ENCODE peak calls at places on chromosomes 16 and 17, in eight cellular contexts. K is ascending aorta, W is IMR-90, R is K562, X is Peyer's patch, T is prostate gland, N is lung, H is SJSA1. A is an unnamed sample.

GRCh38 chr17:28370035-28370743 is at the start of gene VTN:
- DNase-seq in H (no peak), T (no peak), K (peak; percentile 83), N (no peak), R (peak; percentile 64), X (no peak), W (peak; percentile 45), A (no peak)

GRCh38 chr16:14013571-14014283 is 57.4 kb upstream of the MRTFB start:
- DNase-seq in X (no peak), R (no peak), H (no peak), T (no peak), K (peak; percentile 74), W (peak; percentile 93), N (peak; percentile 42), A (no peak)

GRCh38 chr17:51601622-51602261 is 341.4 kb downstream of the UTP18 start:
- DNase-seq in W (no peak), X (no peak), N (no peak), R (no peak), T (no peak), K (no peak), H (no peak), A (no peak)

GRCh38 chr17:37729905-37730304 is 15.0 kb downstream of the HNF1B start:
- DNase-seq in X (no peak), T (no peak), K (no peak), N (no peak), W (no peak), R (no peak), H (no peak), A (no peak)

GRCh38 chr17:44376124-44376523 is 12.5 kb upstream of the FAM171A2 start:
- DNase-seq in R (peak; percentile 71), K (no peak), W (peak; percentile 10), X (peak; percentile 43), N (no peak), T (no peak), H (peak; percentile 49), A (no peak)

GRCh38 chr17:48567646-48568354 is 10.3 kb downstream of the HOXB4 start:
- DNase-seq in T (no peak), X (no peak), K (no peak), W (no peak), N (no peak), H (no peak), R (no peak), A (no peak)

GRCh38 chr17:73291260-73291801 is 20.5 kb downstream of the CDC42EP4 start:
- DNase-seq in K (peak; percentile 93), W (peak; percentile 86), T (no peak), R (peak; percentile 79), X (peak; percentile 58), H (peak; percentile 99), N (peak; percentile 80), A (no peak)

GRCh38 chr17:61072648-61073047 is 327.0 kb upstream of the TBX2 start:
- DNase-seq in N (no peak), H (no peak), T (no peak), K (no peak), R (no peak), W (no peak), X (no peak), A (no peak)

GRCh38 chr16:49452568-49452967 is 79.0 kb downstream of the C16orf78 start:
- DNase-seq in R (no peak), N (no peak), T (no peak), K (no peak), W (no peak), H (no peak), X (no peak), A (no peak)

GRCh38 chr16:48282636-48283263 is 35.4 kb upstream of the ABCC11 start:
- DNase-seq in K (no peak), W (no peak), T (no peak), R (no peak), N (no peak), X (no peak), H (no peak), A (no peak)

GRCh38 chr17:66373944-66374817 is 71.8 kb downstream of the PRKCA start:
- DNase-seq in R (peak; percentile 13), H (no peak), N (peak; percentile 36), X (peak; percentile 57), K (no peak), W (no peak), T (no peak), A (peak; percentile 77)

GRCh38 chr16:81521141-81521626 is 76.6 kb downstream of the CMIP start:
- DNase-seq in W (no peak), H (no peak), T (no peak), X (no peak), N (no peak), R (peak; percentile 67), K (no peak), A (peak; percentile 78)

GRCh38 chr17:77487677-77488530 is 347.1 kb downstream of the SEC14L1 start:
- DNase-seq in W (no peak), R (no peak), T (no peak), X (no peak), N (no peak), H (no peak), K (no peak), A (peak; percentile 3)

GRCh38 chr16:88772871-88773811 is 11.9 kb downstream of the PIEZO1 start:
- DNase-seq in T (no peak), K (peak; percentile 82), W (peak; percentile 95), H (peak; percentile 97), N (no peak), X (no peak), R (peak; percentile 58), A (no peak)

GRCh38 chr16:87153326-87153725 is 163.9 kb downstream of the C16orf95 start:
- DNase-seq in T (no peak), X (no peak), W (no peak), R (no peak), K (no peak), N (no peak), H (no peak), A (no peak)

GRCh38 chr17:67105213-67105612 is 60.9 kb downstream of the CACNG1 start:
- DNase-seq in W (peak; percentile 76), N (no peak), H (no peak), R (no peak), T (no peak), K (no peak), X (no peak), A (no peak)

GRCh38 chr16:70433456-70434103 is 5.3 kb downstream of the ST3GAL2 start:
- DNase-seq in W (peak; percentile 87), K (peak; percentile 72), H (no peak), R (peak; percentile 13), N (peak; percentile 57), T (no peak), X (no peak), A (no peak)

GRCh38 chr16:69542974-69543373 is 22.8 kb upstream of the NFAT5 start:
- DNase-seq in X (no peak), H (no peak), N (no peak), R (no peak), K (no peak), W (peak; percentile 40), T (no peak), A (no peak)

GRCh38 chr16:55656695-55657092 is 906 bp downstream of the SLC6A2 start:
- DNase-seq in T (no peak), X (no peak), R (no peak), N (no peak), H (no peak), K (peak; percentile 57), W (no peak), A (no peak)
- H3K27me3 ChIP-seq in T (peaks cover 15% of the 10 kb centered on the region), X (no peaks in the 10 kb centered on the region), R (peaks cover 12% of the 10 kb centered on the region), N (peaks cover 21% of the 10 kb centered on the region), H (peaks cover 62% of the 10 kb centered on the region), K (no peaks in the 10 kb centered on the region), W (peaks cover 78% of the 10 kb centered on the region), A (no peaks in the 10 kb centered on the region)

DNA sequence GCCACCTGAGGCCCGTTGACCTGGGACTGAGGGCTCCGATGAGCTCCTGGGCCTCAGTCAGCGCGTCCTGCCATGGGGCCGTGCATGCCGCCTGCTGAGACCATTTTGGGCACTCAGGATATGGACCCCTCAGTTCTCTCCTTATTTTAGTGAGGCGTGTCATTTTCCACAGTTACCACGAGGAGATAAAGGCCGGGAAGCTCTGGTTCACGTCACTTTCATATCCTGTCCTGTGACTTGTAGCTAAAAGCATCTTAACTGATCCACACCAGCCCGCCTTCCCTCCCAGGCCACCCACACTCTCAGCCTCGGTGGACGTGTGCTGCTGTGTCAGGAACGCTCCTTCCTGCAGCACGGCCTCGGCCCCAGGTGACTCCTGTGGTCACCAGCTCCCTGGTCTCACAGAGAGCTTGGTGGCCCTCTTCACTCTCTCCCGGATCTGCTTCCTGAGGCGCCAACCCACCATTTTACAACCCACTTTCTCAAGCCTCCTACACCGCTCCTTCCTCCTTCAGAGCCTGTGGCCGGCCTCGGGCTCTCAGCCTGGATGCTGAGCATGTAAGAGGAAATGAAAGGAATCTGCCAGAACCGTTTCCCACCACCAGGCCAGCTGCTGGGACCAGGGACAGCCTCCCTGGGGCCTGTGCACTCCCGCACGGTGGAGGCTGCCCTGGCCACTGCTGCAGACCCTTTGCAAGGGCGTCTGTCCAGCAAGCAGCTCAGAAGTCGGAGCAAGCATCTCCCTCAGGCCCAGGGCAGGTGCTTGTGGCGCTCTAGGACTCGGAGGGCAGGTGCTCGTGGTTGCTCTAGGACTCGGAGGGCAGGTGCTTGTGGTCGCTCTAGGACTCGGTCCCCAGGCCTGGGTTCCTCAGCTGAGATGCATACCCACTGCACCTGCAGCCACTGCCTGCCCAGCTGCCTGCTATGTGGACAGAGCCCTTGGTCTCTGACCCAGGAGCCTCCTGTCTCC is 23.9 kb upstream of the FASN start:
- DNase-seq in R (no peak), T (no peak), X (no peak), W (no peak), H (peak; percentile 55), K (no peak), N (no peak), A (no peak)
- H3K4me1 ChIP-seq in R (peaks cover 55% of the 10 kb centered on the region), T (no peaks in the 10 kb centered on the region), X (no peaks in the 10 kb centered on the region), W (peaks cover 10% of the 10 kb centered on the region), H (peaks cover 43% of the 10 kb centered on the region), K (no peaks in the 10 kb centered on the region), N (no peaks in the 10 kb centered on the region), A (peaks cover 70% of the 10 kb centered on the region)

GRCh38 chr17:27066315-27066714 is 227.6 kb upstream of the WSB1 start:
- DNase-seq in W (no peak), H (no peak), X (no peak), T (no peak), K (no peak), N (no peak), R (no peak), A (no peak)
- H3K9me3 ChIP-seq in W (peaks cover 2% of the 10 kb centered on the region), H (no peaks in the 10 kb centered on the region), X (no peaks in the 10 kb centered on the region), T (no peaks in the 10 kb centered on the region), K (no peaks in the 10 kb centered on the region), N (peaks cover 4% of the 10 kb centered on the region), R (no peaks in the 10 kb centered on the region), A (no peaks in the 10 kb centered on the region)

GRCh38 chr16:85358704-85359146 is 246.5 kb upstream of the CIBAR2 start:
- DNase-seq in N (no peak), W (no peak), R (no peak), K (no peak), T (no peak), H (no peak), X (no peak), A (no peak)
- H3K27me3 ChIP-seq in N (no peaks in the 10 kb centered on the region), W (no peaks in the 10 kb centered on the region), R (no peaks in the 10 kb centered on the region), K (no peaks in the 10 kb centered on the region), T (no peaks in the 10 kb centered on the region), H (no peaks in the 10 kb centered on the region), X (no peaks in the 10 kb centered on the region), A (no peaks in the 10 kb centered on the region)

GRCh38 chr17:63837480-63837879 is 5.0 kb downstream of the SMARCD2 start:
- DNase-seq in R (no peak), W (no peak), T (no peak), H (no peak), K (no peak), X (no peak), N (no peak), A (no peak)
- H3K4me1 ChIP-seq in R (peaks cover 15% of the 10 kb centered on the region), W (peaks cover 21% of the 10 kb centered on the region), T (peaks cover 40% of the 10 kb centered on the region), H (peaks cover 21% of the 10 kb centered on the region), K (peaks cover 31% of the 10 kb centered on the region), X (peaks cover 28% of the 10 kb centered on the region), N (peaks cover 17% of the 10 kb centered on the region), A (peaks cover 37% of the 10 kb centered on the region)

GRCh38 chr16:35305476-35305875 is 1846.1 kb downstream of the TP53TG3F start:
- DNase-seq in T (no peak), X (no peak), N (no peak), H (no peak), R (no peak), W (no peak), K (no peak), A (no peak)
- H3K9me3 ChIP-seq in T (no peaks in the 10 kb centered on the region), X (no peaks in the 10 kb centered on the region), N (peaks cover 5% of the 10 kb centered on the region), H (no peaks in the 10 kb centered on the region), R (peaks cover 2% of the 10 kb centered on the region), W (peaks cover 25% of the 10 kb centered on the region), K (no peaks in the 10 kb centered on the region), A (peaks cover 39% of the 10 kb centered on the region)